ENCODE peak calls at places on chromosome 4, in seven cellular contexts. X is SJSA1, R is colonic mucosa, G is IMR-90, E is mucosa of descending colon, C is psoas muscle, N is A549. V is an unnamed sample.

GRCh38 chr4:3532714-3533336 is 603 bp upstream of the LRPAP1 start:
- DNase-seq in R (peak; percentile 32), E (no peak), G (no peak), N (no peak), C (no peak), X (no peak), V (no peak)

GRCh38 chr4:188266386-188266785 is 127.1 kb downstream of the TRIML1 start:
- DNase-seq in E (no peak), X (no peak), G (no peak), N (no peak), R (no peak), C (no peak), V (no peak)

GRCh38 chr4:36324808-36325207 is 43.4 kb downstream of the DTHD1 start:
- DNase-seq in N (no peak), C (no peak), X (no peak), G (no peak), E (no peak), R (no peak), V (no peak)

GRCh38 chr4:26020083-26020668 is 106.2 kb downstream of the SMIM20 start:
- DNase-seq in X (no peak), C (no peak), E (no peak), N (no peak), G (peak; percentile 84), R (no peak), V (no peak)

GRCh38 chr4:79078339-79078738 is 139.1 kb upstream of the PAQR3 start:
- DNase-seq in C (no peak), E (no peak), N (no peak), X (no peak), R (no peak), G (no peak), V (no peak)

GRCh38 chr4:137861682-137862081 is 329.4 kb upstream of the PCDH18 start:
- DNase-seq in X (no peak), E (no peak), R (no peak), N (peak; percentile 0), C (no peak), G (peak; percentile 29), V (no peak)

GRCh38 chr4:151231915-151232595 is 44.9 kb upstream of the PRSS48 start:
- DNase-seq in G (no peak), N (no peak), R (no peak), E (no peak), C (no peak), X (no peak), V (no peak)

GRCh38 chr4:151356510-151356909 is 31.1 kb upstream of the SH3D19 start:
- DNase-seq in G (peak; percentile 18), R (no peak), N (no peak), X (no peak), E (no peak), C (no peak), V (no peak)

GRCh38 chr4:31230579-31230978 is 510.4 kb downstream of the PCDH7 start:
- DNase-seq in R (no peak), E (no peak), C (no peak), X (no peak), G (no peak), N (no peak), V (no peak)

GRCh38 chr4:70938087-70938486 is 35.9 kb downstream of the MOB1B start:
- DNase-seq in R (no peak), E (no peak), G (no peak), N (no peak), C (no peak), X (no peak), V (no peak)

GRCh38 chr4:105998210-105998609 is 102.9 kb downstream of the NPNT start:
- DNase-seq in E (no peak), G (no peak), X (no peak), C (no peak), N (no peak), R (peak; percentile 23), V (no peak)

GRCh38 chr4:70559216-70559830 is 32.7 kb upstream of the AMBN start:
- DNase-seq in E (no peak), C (peak; percentile 16), G (peak; percentile 34), X (peak; percentile 16), R (peak; percentile 34), N (peak; percentile 36), V (no peak)

GRCh38 chr4:152352645-152353116 is 183.2 kb downstream of the FBXW7 start:
- DNase-seq in N (peak; percentile 84), G (peak; percentile 97), X (peak; percentile 53), C (no peak), E (no peak), R (peak; percentile 28), V (peak; percentile 52)

GRCh38 chr4:110622841-110623709 is at the start of gene PITX2:
- DNase-seq in R (peak; percentile 96), X (peak; percentile 99), N (no peak), C (peak; percentile 97), E (peak; percentile 96), G (peak; percentile 95), V (peak; percentile 80)

GRCh38 chr4:143641406-143641805 is 59.1 kb downstream of the FREM3 start:
- DNase-seq in R (no peak), C (no peak), G (no peak), N (no peak), X (no peak), E (no peak), V (no peak)

GRCh38 chr4:146643812-146644401 is 5.2 kb downstream of the POU4F2 start:
- DNase-seq in R (no peak), E (no peak), N (no peak), C (no peak), G (peak; percentile 23), X (no peak), V (no peak)

GRCh38 chr4:55069248-55069647 is 56.1 kb downstream of the KDR start:
- DNase-seq in X (no peak), G (no peak), C (no peak), R (no peak), N (no peak), E (no peak), V (no peak)

GRCh38 chr4:39047691-39048090 is 14.3 kb upstream of the KLHL5 start:
- DNase-seq in N (no peak), X (no peak), G (peak; percentile 49), C (no peak), E (no peak), R (no peak), V (no peak)

GRCh38 chr4:89249313-89249712 is 58.3 kb downstream of the GPRIN3 start:
- DNase-seq in G (no peak), X (no peak), E (no peak), C (no peak), N (no peak), R (no peak), V (no peak)

GRCh38 chr4:89248879-89249281 is 58.7 kb downstream of the GPRIN3 start:
- DNase-seq in R (no peak), G (no peak), C (no peak), E (no peak), N (no peak), X (no peak), V (no peak)

GRCh38 chr4:89249716-89250361 is 57.8 kb downstream of the GPRIN3 start:
- DNase-seq in E (no peak), C (no peak), N (no peak), R (no peak), G (no peak), X (no peak), V (peak; percentile 43)

GRCh38 chr4:89253306-89253705 is 54.3 kb downstream of the GPRIN3 start:
- DNase-seq in N (no peak), X (no peak), G (no peak), C (no peak), R (peak; percentile 60), E (no peak), V (no peak)

GRCh38 chr4:89251396-89251795 is 56.2 kb downstream of the GPRIN3 start:
- DNase-seq in N (no peak), R (no peak), G (no peak), C (no peak), X (no peak), E (no peak), V (no peak)
- H3K4me1 ChIP-seq in N (peaks cover 45% of the 10 kb centered on the region), R (no peaks in the 10 kb centered on the region), G (no peaks in the 10 kb centered on the region), C (no peaks in the 10 kb centered on the region), X (no peaks in the 10 kb centered on the region), E (peaks cover 7% of the 10 kb centered on the region), V (peaks cover 12% of the 10 kb centered on the region)

DNA sequence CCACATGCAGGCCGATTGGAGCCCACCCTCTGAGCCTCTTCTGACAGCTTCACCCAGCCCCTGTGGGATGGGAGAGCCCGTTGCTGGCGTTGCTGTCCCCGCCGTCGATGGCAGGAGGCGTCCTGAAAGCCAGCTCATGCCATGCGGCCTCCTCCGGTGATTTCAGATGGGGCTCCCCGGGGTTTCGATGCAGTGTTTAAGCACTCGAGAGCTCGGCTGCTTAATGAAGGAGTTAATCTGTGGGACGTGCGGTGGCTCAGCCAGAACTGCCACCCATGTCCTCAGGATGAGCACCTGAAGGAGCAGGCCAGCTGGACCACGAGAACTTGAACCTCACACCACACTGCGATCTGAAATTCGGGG is 95.6 kb downstream of the SORCS2 start:
- DNase-seq in N (no peak), R (no peak), E (no peak), C (no peak), X (no peak), G (no peak), V (no peak)
- H3K4me1 ChIP-seq in N (no peaks in the 10 kb centered on the region), R (no peaks in the 10 kb centered on the region), E (no peaks in the 10 kb centered on the region), C (no peaks in the 10 kb centered on the region), X (no peaks in the 10 kb centered on the region), G (no peaks in the 10 kb centered on the region), V (no peaks in the 10 kb centered on the region)

DNA sequence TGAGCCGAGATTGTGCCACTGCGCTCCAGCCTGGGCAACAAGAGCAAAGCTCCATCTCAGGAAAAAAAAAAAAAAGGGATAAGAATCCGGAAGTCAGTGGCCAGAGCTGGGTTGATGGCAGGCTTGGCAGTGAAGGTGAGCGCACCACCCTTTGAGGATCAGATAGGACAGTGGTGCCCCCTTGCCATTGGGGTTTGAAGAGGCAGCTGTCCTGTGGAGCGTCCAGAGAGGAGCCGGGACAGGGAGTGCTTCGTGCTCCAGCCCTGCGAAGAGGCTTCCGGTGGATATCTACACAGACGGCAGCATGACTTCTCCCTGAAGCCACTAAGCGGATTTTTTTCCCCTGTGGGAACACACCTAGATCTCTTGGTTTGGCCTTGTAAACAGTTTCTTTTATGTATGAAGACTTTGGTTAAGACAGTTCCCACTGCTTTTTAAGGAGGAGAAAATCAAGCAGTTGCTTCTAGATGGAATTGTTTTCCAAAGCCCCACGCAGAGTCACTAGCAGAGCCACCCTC is 6.5 kb downstream of the TBC1D14 start:
- DNase-seq in E (no peak), G (no peak), C (no peak), R (no peak), N (no peak), X (no peak), V (no peak)
- H3K4me1 ChIP-seq in E (peaks cover 61% of the 10 kb centered on the region), G (peaks cover 9% of the 10 kb centered on the region), C (peaks cover 62% of the 10 kb centered on the region), R (peaks cover 30% of the 10 kb centered on the region), N (peaks cover 41% of the 10 kb centered on the region), X (peaks cover 13% of the 10 kb centered on the region), V (peaks cover 43% of the 10 kb centered on the region)

GRCh38 chr4:2287594-2287915 is 25.6 kb upstream of the MXD4 start:
- DNase-seq in N (no peak), G (no peak), C (no peak), R (no peak), E (peak; percentile 16), X (no peak), V (peak; percentile 51)

GRCh38 chr4:2284934-2285664 is 23.2 kb upstream of the MXD4 start:
- DNase-seq in X (no peak), C (peak; percentile 7), G (peak; percentile 79), E (no peak), N (no peak), R (no peak), V (peak; percentile 37)

GRCh38 chr4:2288051-2288541 is 26.2 kb upstream of the MXD4 start:
- DNase-seq in X (no peak), C (peak; percentile 9), G (no peak), N (no peak), R (no peak), E (peak; percentile 16), V (peak; percentile 67)

GRCh38 chr4:2285665-2286381 is 23.9 kb upstream of the MXD4 start:
- DNase-seq in E (peak; percentile 14), X (no peak), G (no peak), R (no peak), N (no peak), C (peak; percentile 15), V (peak; percentile 67)

GRCh38 chr4:2286904-2287593 is 25.1 kb upstream of the MXD4 start:
- DNase-seq in C (no peak), G (peak; percentile 4), X (no peak), R (no peak), E (no peak), N (no peak), V (peak; percentile 40)
- H3K4me1 ChIP-seq in C (no peaks in the 10 kb centered on the region), G (peaks cover 7% of the 10 kb centered on the region), X (no peaks in the 10 kb centered on the region), R (no peaks in the 10 kb centered on the region), E (no peaks in the 10 kb centered on the region), N (no peaks in the 10 kb centered on the region), V (peaks cover under 1% of the 10 kb centered on the region)